ENCODE peak calls at places on chromosomes 5 and 9, in four cellular contexts. D is HTR-8/SVneo, S is left ventricle myocardium inferior, I is SK-N-SH. K is an unnamed sample.

GRCh38 chr9:35813434-35814105 is 1.3 kb downstream of the HINT2 start:
- DNase-seq in I (peak; percentile 39), D (no peak), S (no peak), K (peak; percentile 57)

GRCh38 chr5:140351609-140352334 is 5.4 kb upstream of the HBEGF start:
- DNase-seq in S (no peak), I (peak; percentile 66), D (peak; percentile 66), K (peak; percentile 72)

GRCh38 chr5:161804263-161804662 is 43.7 kb upstream of the GABRA1 start:
- DNase-seq in S (no peak), I (no peak), D (no peak), K (no peak)

GRCh38 chr5:170501931-170502330 is 1.9 kb upstream of the KCNIP1 start:
- DNase-seq in I (no peak), S (no peak), D (no peak), K (no peak)

GRCh38 chr9:93582115-93582514 is 5.7 kb downstream of the PHF2 start:
- DNase-seq in S (no peak), D (no peak), I (no peak), K (no peak)

GRCh38 chr9:126722922-126723806 is 81.7 kb upstream of the ZBTB43 start:
- DNase-seq in I (peak; percentile 87), S (peak; percentile 32), D (peak; percentile 48), K (peak; percentile 50)

GRCh38 chr9:88270398-88270797 is 117.8 kb upstream of the SPIN1 start:
- DNase-seq in D (no peak), S (no peak), I (no peak), K (no peak)

GRCh38 chr9:126852289-126852688 is 8.2 kb upstream of the ZBTB34 start:
- DNase-seq in D (no peak), I (no peak), S (no peak), K (no peak)

GRCh38 chr5:6508931-6509330 is 60.3 kb downstream of the UBE2QL1 start:
- DNase-seq in I (no peak), D (no peak), S (peak; percentile 25), K (no peak)

GRCh38 chr9:109452761-109453160 is 45.3 kb downstream of the PTPN3 start:
- DNase-seq in D (peak; percentile 35), S (no peak), I (no peak), K (no peak)